ENCODE peak calls at places on chromosomes 1 and 21, in four cellular contexts. Q is right lobe of liver, Y is cardiac muscle cell, V is GM23338. B is an unnamed sample.
A peak's percentile ranks its signal among the peaks of the same experiment; 100 is the strongest.

GRCh38 chr1:179083031-179083345 is 1.1 kb downstream of the TOR3A start:
- DNase-seq in Q (no peak), Y (no peak), V (no peak), B (no peak)

GRCh38 chr1:163875214-163875926 is 553.6 kb downstream of the NUF2 start:
- DNase-seq in Q (no peak), Y (no peak), V (no peak), B (no peak)

GRCh38 chr1:177281901-177282300 is 111.1 kb downstream of the BRINP2 start:
- DNase-seq in Q (no peak), Y (no peak), V (peak; percentile 9), B (no peak)

GRCh38 chr1:86375688-86376087 is 20.4 kb downstream of the ODF2L start:
- DNase-seq in Q (no peak), Y (no peak), V (no peak), B (no peak)

GRCh38 chr1:173099166-173099565 is 48.4 kb upstream of the TNFSF18 start:
- DNase-seq in Q (no peak), Y (no peak), V (no peak), B (no peak)

GRCh38 chr1:76901158-76901767 is 34.0 kb downstream of the ST6GALNAC5 start:
- DNase-seq in Q (no peak), Y (peak; percentile 74), V (peak; percentile 80), B (peak; percentile 77)

GRCh38 chr1:31382379-31382989 is 9.6 kb upstream of the FABP3 start:
- DNase-seq in Q (no peak), Y (no peak), V (no peak), B (no peak)

GRCh38 chr21:39597595-39598185 is 15.1 kb upstream of the B3GALT5 start:
- DNase-seq in Q (no peak), Y (peak; percentile 33), V (no peak), B (no peak)

GRCh38 chr1:35885961-35886558 is 3.1 kb downstream of the AGO1 start:
- DNase-seq in Q (no peak), Y (peak; percentile 53), V (peak; percentile 99), B (peak; percentile 100)

GRCh38 chr1:165182975-165183374 is 173.5 kb downstream of the LMX1A start:
- DNase-seq in Q (no peak), Y (no peak), V (no peak), B (no peak)

GRCh38 chr1:82227696-82228095 is 427.0 kb downstream of the ADGRL2 start:
- DNase-seq in Q (no peak), Y (no peak), V (no peak), B (no peak)

GRCh38 chr1:150550222-150551048 is 1.2 kb downstream of the ADAMTSL4 start:
- DNase-seq in Q (no peak), Y (no peak), V (peak; percentile 29), B (no peak)

GRCh38 chr1:2411801-2412394 is 466 bp downstream of the PEX10 start:
- DNase-seq in Q (peak; percentile 72), Y (no peak), V (no peak), B (no peak)

GRCh38 chr1:31227891-31228290 is 11.8 kb downstream of the NKAIN1 start:
- DNase-seq in Q (no peak), Y (no peak), V (peak; percentile 41), B (no peak)

GRCh38 chr1:164602480-164603093 is 43.6 kb downstream of the PBX1 start:
- DNase-seq in Q (no peak), Y (peak; percentile 82), V (peak; percentile 93), B (peak; percentile 76)

GRCh38 chr1:202811296-202812175 is 782 bp downstream of the PCAT6 start:
- DNase-seq in Q (no peak), Y (no peak), V (peak; percentile 67), B (no peak)

GRCh38 chr1:61141288-61142044 is 59.1 kb downstream of the NFIA start:
- DNase-seq in Q (no peak), Y (no peak), V (no peak), B (no peak)

GRCh38 chr1:88683516-88683847 is 591 bp upstream of the PKN2 start:
- DNase-seq in Q (peak; percentile 69), Y (peak; percentile 74), V (peak; percentile 63), B (no peak)

GRCh38 chr1:54253480-54253879 is 53.5 kb downstream of the MRPL37 start:
- DNase-seq in Q (no peak), Y (no peak), V (no peak), B (no peak)

GRCh38 chr1:192575499-192576189 is at the start of gene RGS1:
- DNase-seq in Q (no peak), Y (no peak), V (peak; percentile 8), B (no peak)

GRCh38 chr1:244347942-244348341 is 103.8 kb downstream of the ADSS2 start:
- DNase-seq in Q (no peak), Y (no peak), V (no peak), B (no peak)

GRCh38 chr21:46111193-46111571 is 13.3 kb downstream of the COL6A2 start:
- DNase-seq in Q (peak; percentile 50), Y (no peak), V (no peak), B (no peak)

GRCh38 chr1:229156819-229157218 is 114.1 kb upstream of the RAB4A start:
- DNase-seq in Q (no peak), Y (peak; percentile 45), V (peak; percentile 50), B (no peak)

DNA sequence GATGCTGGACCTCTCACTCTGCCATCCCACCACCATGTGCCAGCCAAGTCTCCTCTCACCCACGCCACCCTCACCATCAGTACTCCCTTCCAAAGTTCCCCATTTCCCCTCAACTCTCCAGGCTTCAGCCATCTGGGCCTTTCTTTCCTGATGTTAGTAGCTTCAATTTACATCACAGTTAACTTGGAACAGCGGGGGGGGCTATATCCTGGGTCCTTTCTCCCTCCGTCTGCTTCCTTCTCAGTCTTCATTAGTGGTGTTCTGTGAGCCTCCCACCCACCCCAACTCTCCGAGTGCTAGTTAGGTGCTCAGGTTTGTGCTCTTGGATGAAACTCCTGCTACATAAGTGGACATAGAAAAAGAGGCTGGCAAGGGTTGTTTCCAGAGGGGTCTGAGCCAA is 31.9 kb downstream of the KCNC4 start:
- DNase-seq in Q (no peak), Y (no peak), V (peak; percentile 64), B (no peak)
- H3K4me1 ChIP-seq in Q (no peaks in the 10 kb centered on the region), Y (no peaks in the 10 kb centered on the region), V (peaks cover 34% of the 10 kb centered on the region), B (peaks cover 19% of the 10 kb centered on the region)

DNA sequence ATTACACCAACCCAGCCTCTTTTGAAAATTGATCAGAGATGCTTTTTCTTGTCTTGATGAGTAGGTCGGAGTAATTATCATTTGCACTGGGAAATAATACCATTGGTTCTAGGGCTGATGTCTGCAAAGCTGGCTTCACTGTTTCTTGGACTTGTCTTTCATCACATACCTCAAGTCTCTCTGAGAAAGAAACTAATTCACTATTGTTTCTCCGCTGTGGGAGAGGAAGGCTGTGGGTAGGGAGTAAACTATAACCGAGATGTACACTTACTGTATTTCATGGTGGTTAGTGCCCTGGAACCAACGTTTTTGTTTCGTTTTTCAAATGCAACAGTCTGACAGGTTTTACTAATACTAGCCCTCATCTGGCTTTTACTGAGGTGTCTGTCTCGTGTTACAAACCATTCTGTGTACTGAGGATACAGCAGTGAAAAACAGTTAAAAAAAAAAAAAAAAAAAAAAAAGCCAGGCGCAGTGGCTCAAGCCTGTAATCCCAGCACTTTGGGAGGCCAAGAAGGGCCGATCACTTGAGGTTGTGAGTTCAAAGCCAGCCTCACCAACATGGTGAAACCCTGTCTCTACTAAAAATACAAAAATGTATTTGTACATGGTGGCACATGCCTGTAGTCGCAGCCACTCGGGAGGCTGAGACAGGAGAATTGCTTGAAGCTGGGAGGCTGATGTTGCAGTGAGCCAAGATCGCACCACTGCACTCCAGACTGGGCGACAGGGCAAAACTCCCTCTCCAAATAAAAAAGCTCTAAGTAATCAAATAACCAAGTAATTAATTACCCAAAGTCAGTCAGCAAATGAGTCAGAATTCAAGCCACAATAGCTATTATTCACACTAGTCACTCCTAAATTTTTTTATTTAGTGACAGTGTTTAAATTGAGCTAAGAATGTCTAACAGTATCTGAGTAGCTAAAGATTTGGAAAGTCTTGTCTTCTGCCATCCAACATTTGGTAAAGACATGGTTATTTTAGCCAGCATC is 23.3 kb downstream of the TOMM20 start:
- DNase-seq in Q (no peak), Y (no peak), V (no peak), B (no peak)
- H3K4me3 ChIP-seq in Q (no peak overlapping the region), Y (no peak overlapping the region), V (peak overlapping the region; percentile 52), B (no peak overlapping the region)

GRCh38 chr1:206666954-206667353 is 17.8 kb upstream of the MAPKAPK2 start:
- DNase-seq in Q (peak; percentile 86), Y (no peak), V (no peak), B (no peak)
- H3K4me1 ChIP-seq in Q (no peaks in the 10 kb centered on the region), Y (peaks cover 57% of the 10 kb centered on the region), V (peaks cover 9% of the 10 kb centered on the region), B (peaks cover 2% of the 10 kb centered on the region)

GRCh38 chr1:160520582-160520981 is 2.5 kb downstream of the SLAMF6 start:
- DNase-seq in Q (no peak), Y (no peak), V (no peak), B (no peak)

GRCh38 chr1:160519542-160520435 is 3.3 kb downstream of the SLAMF6 start:
- DNase-seq in Q (no peak), Y (no peak), V (peak; percentile 28), B (no peak)

GRCh38 chr1:160522136-160522535 is 919 bp downstream of the SLAMF6 start:
- DNase-seq in Q (no peak), Y (no peak), V (no peak), B (no peak)

GRCh38 chr1:160521554-160521953 is 1.5 kb downstream of the SLAMF6 start:
- DNase-seq in Q (no peak), Y (no peak), V (no peak), B (no peak)

GRCh38 chr1:160520999-160521398 is 2.1 kb downstream of the SLAMF6 start:
- DNase-seq in Q (no peak), Y (no peak), V (no peak), B (no peak)
- H3K4me3 ChIP-seq in Q (no peak overlapping the region), Y (no peak overlapping the region), V (no peak overlapping the region), B (no peak overlapping the region)

GRCh38 chr1:154338875-154339274 is 13.6 kb downstream of the ATP8B2 start:
- DNase-seq in Q (no peak), Y (no peak), V (no peak), B (no peak)
- H3K4me1 ChIP-seq in Q (no peaks in the 10 kb centered on the region), Y (peaks cover 18% of the 10 kb centered on the region), V (no peaks in the 10 kb centered on the region), B (peaks cover 7% of the 10 kb centered on the region)

B was measured in NT2/D1.